ENCODE peak calls at places on chromosomes 2 and 18, in seven cellular contexts. One of them, this sample, is unnamed.

GRCh38 chr2:7952046-7952445 is 729.8 kb upstream of the ID2 start:
- DNase-seq in prostate gland: no peak
- DNase-seq in stomach: no peak
- DNase-seq in fibroblast of lung: no peak
- DNase-seq in lower leg skin: no peak
- DNase-seq in tibial artery: no peak
- DNase-seq in GM12865: no peak
- DNase-seq in this sample: no peak

GRCh38 chr2:25347846-25348245 is 6.1 kb upstream of the DNMT3A start:
- DNase-seq in prostate gland: no peak
- DNase-seq in stomach: no peak
- DNase-seq in fibroblast of lung: peak
- DNase-seq in lower leg skin: no peak
- DNase-seq in tibial artery: no peak
- DNase-seq in GM12865: no peak
- DNase-seq in this sample: no peak

GRCh38 chr2:72983500-72984039 is 66.3 kb downstream of the EMX1 start:
- DNase-seq in prostate gland: no peak
- DNase-seq in stomach: peak
- DNase-seq in fibroblast of lung: no peak
- DNase-seq in lower leg skin: no peak
- DNase-seq in tibial artery: no peak
- DNase-seq in GM12865: no peak
- DNase-seq in this sample: no peak

GRCh38 chr2:191845876-191846786 is 757 bp downstream of the CAVIN2 start:
- DNase-seq in prostate gland: no peak
- DNase-seq in stomach: no peak
- DNase-seq in fibroblast of lung: no peak
- DNase-seq in lower leg skin: no peak
- DNase-seq in tibial artery: no peak
- DNase-seq in GM12865: no peak
- DNase-seq in this sample: no peak

GRCh38 chr2:138842341-138842740 is 62.2 kb upstream of the NXPH2 start:
- DNase-seq in prostate gland: no peak
- DNase-seq in stomach: no peak
- DNase-seq in fibroblast of lung: no peak
- DNase-seq in lower leg skin: no peak
- DNase-seq in tibial artery: no peak
- DNase-seq in GM12865: no peak
- DNase-seq in this sample: no peak

GRCh38 chr2:102010767-102011351 is 19.1 kb downstream of the IL1R2 start:
- DNase-seq in prostate gland: no peak
- DNase-seq in stomach: no peak
- DNase-seq in fibroblast of lung: no peak
- DNase-seq in lower leg skin: no peak
- DNase-seq in tibial artery: no peak
- DNase-seq in GM12865: no peak
- DNase-seq in this sample: no peak

GRCh38 chr2:71876542-71877451 is 270.9 kb downstream of the CYP26B1 start:
- DNase-seq in prostate gland: no peak
- DNase-seq in stomach: no peak
- DNase-seq in fibroblast of lung: no peak
- DNase-seq in lower leg skin: no peak
- DNase-seq in tibial artery: no peak
- DNase-seq in GM12865: no peak
- DNase-seq in this sample: no peak

GRCh38 chr2:45610281-45611019 is 617 bp downstream of the SRBD1 start:
- DNase-seq in prostate gland: peak
- DNase-seq in stomach: peak
- DNase-seq in fibroblast of lung: peak
- DNase-seq in lower leg skin: peak
- DNase-seq in tibial artery: peak
- DNase-seq in GM12865: peak
- DNase-seq in this sample: peak

GRCh38 chr2:205716126-205716525 is 33.8 kb downstream of the NRP2 start:
- DNase-seq in prostate gland: no peak
- DNase-seq in stomach: no peak
- DNase-seq in fibroblast of lung: no peak
- DNase-seq in lower leg skin: no peak
- DNase-seq in tibial artery: no peak
- DNase-seq in GM12865: no peak
- DNase-seq in this sample: no peak

GRCh38 chr2:190717306-190717705 is 68.4 kb downstream of the NAB1 start:
- DNase-seq in prostate gland: no peak
- DNase-seq in stomach: no peak
- DNase-seq in fibroblast of lung: no peak
- DNase-seq in lower leg skin: no peak
- DNase-seq in tibial artery: no peak
- DNase-seq in GM12865: no peak
- DNase-seq in this sample: no peak

GRCh38 chr2:206531996-206532543 is 88.7 kb downstream of the ADAM23 start:
- DNase-seq in prostate gland: no peak
- DNase-seq in stomach: no peak
- DNase-seq in fibroblast of lung: peak
- DNase-seq in lower leg skin: no peak
- DNase-seq in tibial artery: no peak
- DNase-seq in GM12865: no peak
- DNase-seq in this sample: no peak

GRCh38 chr2:72326759-72327158 is 179.1 kb upstream of the CYP26B1 start:
- DNase-seq in prostate gland: no peak
- DNase-seq in stomach: no peak
- DNase-seq in fibroblast of lung: peak
- DNase-seq in lower leg skin: no peak
- DNase-seq in tibial artery: no peak
- DNase-seq in GM12865: no peak
- DNase-seq in this sample: no peak

GRCh38 chr2:190340369-190340768 is 3.0 kb upstream of the INPP1 start:
- DNase-seq in prostate gland: no peak
- DNase-seq in stomach: no peak
- DNase-seq in fibroblast of lung: peak
- DNase-seq in lower leg skin: no peak
- DNase-seq in tibial artery: no peak
- DNase-seq in GM12865: no peak
- DNase-seq in this sample: no peak

GRCh38 chr2:160390544-160391258 is 102.9 kb downstream of the RBMS1 start:
- DNase-seq in prostate gland: no peak
- DNase-seq in stomach: no peak
- DNase-seq in fibroblast of lung: peak
- DNase-seq in lower leg skin: no peak
- DNase-seq in tibial artery: no peak
- DNase-seq in GM12865: no peak
- DNase-seq in this sample: no peak

GRCh38 chr18:52286675-52287074 is 53.3 kb upstream of the DCC start:
- DNase-seq in prostate gland: no peak
- DNase-seq in stomach: no peak
- DNase-seq in fibroblast of lung: no peak
- DNase-seq in lower leg skin: no peak
- DNase-seq in tibial artery: no peak
- DNase-seq in GM12865: no peak
- DNase-seq in this sample: no peak

GRCh38 chr2:191150451-191151314 is at the start of gene STAT4:
- DNase-seq in prostate gland: peak
- DNase-seq in stomach: peak
- DNase-seq in fibroblast of lung: peak
- DNase-seq in lower leg skin: no peak
- DNase-seq in tibial artery: no peak
- DNase-seq in GM12865: peak
- DNase-seq in this sample: no peak

GRCh38 chr2:99317156-99317872 is 16.3 kb upstream of the LYG1 start:
- DNase-seq in prostate gland: no peak
- DNase-seq in stomach: no peak
- DNase-seq in fibroblast of lung: no peak
- DNase-seq in lower leg skin: no peak
- DNase-seq in tibial artery: no peak
- DNase-seq in GM12865: no peak
- DNase-seq in this sample: no peak

GRCh38 chr2:73020657-73021370 is 50.7 kb downstream of the SFXN5 start:
- DNase-seq in prostate gland: no peak
- DNase-seq in stomach: peak
- DNase-seq in fibroblast of lung: peak
- DNase-seq in lower leg skin: no peak
- DNase-seq in tibial artery: no peak
- DNase-seq in GM12865: no peak
- DNase-seq in this sample: no peak

GRCh38 chr2:24343225-24343882 is 17.0 kb downstream of the ITSN2 start:
- DNase-seq in prostate gland: no peak
- DNase-seq in stomach: no peak
- DNase-seq in fibroblast of lung: no peak
- DNase-seq in lower leg skin: no peak
- DNase-seq in tibial artery: no peak
- DNase-seq in GM12865: no peak
- DNase-seq in this sample: no peak

GRCh38 chr2:111209045-111209514 is 88.4 kb downstream of the BCL2L11 start:
- DNase-seq in prostate gland: no peak
- DNase-seq in stomach: no peak
- DNase-seq in fibroblast of lung: peak
- DNase-seq in lower leg skin: no peak
- DNase-seq in tibial artery: no peak
- DNase-seq in GM12865: peak
- DNase-seq in this sample: no peak

GRCh38 chr2:235560345-235560744 is 66.5 kb downstream of the AGAP1 start:
- DNase-seq in prostate gland: no peak
- DNase-seq in stomach: no peak
- DNase-seq in fibroblast of lung: no peak
- DNase-seq in lower leg skin: no peak
- DNase-seq in tibial artery: no peak
- DNase-seq in GM12865: no peak
- DNase-seq in this sample: no peak

GRCh38 chr2:16207151-16207550 is 266.8 kb downstream of the MYCN start:
- DNase-seq in prostate gland: no peak
- DNase-seq in stomach: no peak
- DNase-seq in fibroblast of lung: no peak
- DNase-seq in lower leg skin: no peak
- DNase-seq in tibial artery: no peak
- DNase-seq in GM12865: no peak
- DNase-seq in this sample: no peak

GRCh38 chr18:76691800-76692199 is 130.6 kb upstream of the ZNF236 start:
- DNase-seq in prostate gland: no peak
- DNase-seq in stomach: no peak
- DNase-seq in fibroblast of lung: no peak
- DNase-seq in lower leg skin: no peak
- DNase-seq in tibial artery: peak
- DNase-seq in GM12865: no peak
- DNase-seq in this sample: peak

GRCh38 chr2:186841940-186842339 is 7.0 kb downstream of the ZSWIM2 start:
- DNase-seq in prostate gland: no peak
- DNase-seq in stomach: no peak
- DNase-seq in fibroblast of lung: peak
- DNase-seq in lower leg skin: no peak
- DNase-seq in tibial artery: no peak
- DNase-seq in GM12865: no peak
- DNase-seq in this sample: no peak

GRCh38 chr18:48157956-48158355 is 227.5 kb upstream of the SMAD2 start:
- DNase-seq in prostate gland: peak
- DNase-seq in stomach: peak
- DNase-seq in fibroblast of lung: no peak
- DNase-seq in lower leg skin: no peak
- DNase-seq in tibial artery: no peak
- DNase-seq in GM12865: no peak
- DNase-seq in this sample: no peak

GRCh38 chr2:54459037-54459441 is 2.9 kb downstream of the SPTBN1 start:
- DNase-seq in prostate gland: no peak
- DNase-seq in stomach: no peak
- DNase-seq in fibroblast of lung: peak
- DNase-seq in lower leg skin: no peak
- DNase-seq in tibial artery: no peak
- DNase-seq in GM12865: no peak
- DNase-seq in this sample: no peak

GRCh38 chr2:195280024-195280423 is 377.0 kb upstream of the SLC39A10 start:
- DNase-seq in prostate gland: no peak
- DNase-seq in stomach: no peak
- DNase-seq in fibroblast of lung: peak
- DNase-seq in lower leg skin: no peak
- DNase-seq in tibial artery: no peak
- DNase-seq in GM12865: no peak
- DNase-seq in this sample: no peak

GRCh38 chr2:241542278-241542605 is 16.3 kb upstream of the BOK start:
- DNase-seq in prostate gland: no peak
- DNase-seq in stomach: no peak
- DNase-seq in fibroblast of lung: no peak
- DNase-seq in lower leg skin: no peak
- DNase-seq in tibial artery: no peak
- DNase-seq in GM12865: no peak
- DNase-seq in this sample: no peak

GRCh38 chr2:12317853-12318426 is 398.8 kb upstream of the TRIB2 start:
- DNase-seq in prostate gland: peak
- DNase-seq in stomach: no peak
- DNase-seq in fibroblast of lung: peak
- DNase-seq in lower leg skin: no peak
- DNase-seq in tibial artery: peak
- DNase-seq in GM12865: no peak
- DNase-seq in this sample: no peak
- TF ChIP-seq CTCF in prostate gland: no peak
- TF ChIP-seq CTCF in stomach: no peak
- TF ChIP-seq CTCF in fibroblast of lung: no peak
- TF ChIP-seq CTCF in lower leg skin: no peak
- TF ChIP-seq CTCF in tibial artery: no peak
- TF ChIP-seq CTCF in GM12865: no peak
- TF ChIP-seq CTCF in this sample: no peak

DNA sequence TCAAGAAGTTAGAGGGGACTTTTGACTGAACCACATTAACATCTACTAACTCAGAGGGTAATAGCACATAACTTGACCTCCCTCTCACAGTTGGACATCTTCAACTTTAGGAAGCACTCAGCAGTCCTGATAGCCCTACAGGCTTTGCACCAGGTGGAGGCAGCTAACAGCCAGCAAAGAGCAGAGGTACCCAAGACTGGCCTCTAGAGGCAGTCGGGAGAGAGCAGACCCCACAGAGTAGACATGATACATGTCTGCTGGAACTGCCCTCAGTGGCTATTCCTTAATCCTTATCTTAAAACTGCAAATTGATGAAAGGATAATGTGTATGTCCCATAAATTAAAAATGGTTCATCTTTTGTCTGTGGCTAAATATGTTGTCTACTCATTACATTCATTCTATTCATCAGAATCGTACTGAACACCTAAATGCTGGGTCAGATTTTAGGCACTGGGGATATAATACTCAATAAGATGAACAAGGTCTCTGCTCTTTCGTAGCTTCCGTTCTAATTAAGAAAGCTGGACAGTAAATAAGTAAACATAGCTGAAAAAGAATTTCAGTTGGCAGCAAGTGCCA is 49.8 kb downstream of the CAB39 start:
- DNase-seq in prostate gland: no peak
- DNase-seq in stomach: no peak
- DNase-seq in fibroblast of lung: no peak
- DNase-seq in lower leg skin: no peak
- DNase-seq in tibial artery: no peak
- DNase-seq in GM12865: peak
- DNase-seq in this sample: no peak
- TF ChIP-seq CTCF in prostate gland: no peak
- TF ChIP-seq CTCF in stomach: no peak
- TF ChIP-seq CTCF in fibroblast of lung: peak
- TF ChIP-seq CTCF in lower leg skin: no peak
- TF ChIP-seq CTCF in tibial artery: peak
- TF ChIP-seq CTCF in GM12865: peak
- TF ChIP-seq CTCF in this sample: no peak

GRCh38 chr2:6054394-6054732 is 362.2 kb downstream of the SOX11 start:
- DNase-seq in prostate gland: no peak
- DNase-seq in stomach: no peak
- DNase-seq in fibroblast of lung: no peak
- DNase-seq in lower leg skin: no peak
- DNase-seq in tibial artery: no peak
- DNase-seq in GM12865: no peak
- DNase-seq in this sample: no peak
- TF ChIP-seq CTCF in prostate gland: no peak
- TF ChIP-seq CTCF in stomach: no peak
- TF ChIP-seq CTCF in fibroblast of lung: no peak
- TF ChIP-seq CTCF in lower leg skin: no peak
- TF ChIP-seq CTCF in tibial artery: no peak
- TF ChIP-seq CTCF in GM12865: no peak
- TF ChIP-seq CTCF in this sample: no peak

GRCh38 chr18:32439802-32440201 is 30.9 kb downstream of the GAREM1 start:
- DNase-seq in prostate gland: no peak
- DNase-seq in stomach: no peak
- DNase-seq in fibroblast of lung: no peak
- DNase-seq in lower leg skin: no peak
- DNase-seq in tibial artery: no peak
- DNase-seq in GM12865: no peak
- DNase-seq in this sample: no peak
- TF ChIP-seq CTCF in prostate gland: no peak
- TF ChIP-seq CTCF in stomach: no peak
- TF ChIP-seq CTCF in fibroblast of lung: no peak
- TF ChIP-seq CTCF in lower leg skin: no peak
- TF ChIP-seq CTCF in tibial artery: no peak
- TF ChIP-seq CTCF in GM12865: peak
- TF ChIP-seq CTCF in this sample: no peak